ENCODE peak calls at places on chromosomes 12 and 14, in nine cellular contexts. One of them, this sample, is unnamed.
A peak's percentile ranks its signal among the peaks of the same experiment; 100 is the strongest.

GRCh38 chr12:92600052-92600451 is 102.7 kb upstream of the PLEKHG7 start:
- DNase-seq in Panc1: no peak
- DNase-seq in breast epithelium: no peak
- DNase-seq in stomach: no peak
- DNase-seq in kidney: no peak
- DNase-seq in upper lobe of right lung: no peak
- DNase-seq in prostate gland: no peak
- DNase-seq in lower lobe of right lung: no peak
- DNase-seq in body of pancreas: no peak
- DNase-seq in this sample: no peak

GRCh38 chr12:74412607-74413230 is 124.9 kb upstream of the ATXN7L3B start:
- DNase-seq in Panc1: no peak
- DNase-seq in breast epithelium: no peak
- DNase-seq in stomach: no peak
- DNase-seq in kidney: no peak
- DNase-seq in upper lobe of right lung: no peak
- DNase-seq in prostate gland: no peak
- DNase-seq in lower lobe of right lung: no peak
- DNase-seq in body of pancreas: no peak
- DNase-seq in this sample: no peak

GRCh38 chr12:107760207-107760816 is 625 bp downstream of the PRDM4 start:
- DNase-seq in Panc1: no peak
- DNase-seq in breast epithelium: peak; percentile 18
- DNase-seq in stomach: no peak
- DNase-seq in kidney: peak; percentile 78
- DNase-seq in upper lobe of right lung: peak; percentile 74
- DNase-seq in prostate gland: peak; percentile 23
- DNase-seq in lower lobe of right lung: peak; percentile 58
- DNase-seq in body of pancreas: peak; percentile 16
- DNase-seq in this sample: peak; percentile 73

GRCh38 chr14:31578266-31578665 is 17.1 kb downstream of the NUBPL start:
- DNase-seq in Panc1: no peak
- DNase-seq in breast epithelium: no peak
- DNase-seq in stomach: no peak
- DNase-seq in kidney: no peak
- DNase-seq in upper lobe of right lung: no peak
- DNase-seq in prostate gland: no peak
- DNase-seq in lower lobe of right lung: no peak
- DNase-seq in body of pancreas: no peak
- DNase-seq in this sample: no peak

GRCh38 chr12:66662729-66663128 is 16.1 kb downstream of the GRIP1 start:
- DNase-seq in Panc1: no peak
- DNase-seq in breast epithelium: no peak
- DNase-seq in stomach: no peak
- DNase-seq in kidney: no peak
- DNase-seq in upper lobe of right lung: no peak
- DNase-seq in prostate gland: no peak
- DNase-seq in lower lobe of right lung: no peak
- DNase-seq in body of pancreas: no peak
- DNase-seq in this sample: no peak

GRCh38 chr12:68292157-68292940 is 38.9 kb upstream of the IL22 start:
- DNase-seq in Panc1: no peak
- DNase-seq in breast epithelium: no peak
- DNase-seq in stomach: no peak
- DNase-seq in kidney: no peak
- DNase-seq in upper lobe of right lung: no peak
- DNase-seq in prostate gland: no peak
- DNase-seq in lower lobe of right lung: no peak
- DNase-seq in body of pancreas: peak; percentile 53
- DNase-seq in this sample: no peak

GRCh38 chr12:48996794-48997718 is 2.1 kb downstream of the DDN start:
- DNase-seq in Panc1: no peak
- DNase-seq in breast epithelium: no peak
- DNase-seq in stomach: peak; percentile 81
- DNase-seq in kidney: peak; percentile 91
- DNase-seq in upper lobe of right lung: peak; percentile 89
- DNase-seq in prostate gland: peak; percentile 69
- DNase-seq in lower lobe of right lung: peak; percentile 86
- DNase-seq in body of pancreas: peak; percentile 70
- DNase-seq in this sample: peak; percentile 99

GRCh38 chr14:90522585-90523191 is 125.9 kb downstream of the CALM1 start:
- DNase-seq in Panc1: no peak
- DNase-seq in breast epithelium: peak; percentile 81
- DNase-seq in stomach: peak; percentile 67
- DNase-seq in kidney: peak; percentile 84
- DNase-seq in upper lobe of right lung: no peak
- DNase-seq in prostate gland: peak; percentile 75
- DNase-seq in lower lobe of right lung: peak; percentile 75
- DNase-seq in body of pancreas: peak; percentile 54
- DNase-seq in this sample: peak; percentile 82

GRCh38 chr14:77139540-77140342 is 1.9 kb downstream of the ZDHHC22 start:
- DNase-seq in Panc1: no peak
- DNase-seq in breast epithelium: no peak
- DNase-seq in stomach: no peak
- DNase-seq in kidney: peak; percentile 78
- DNase-seq in upper lobe of right lung: no peak
- DNase-seq in prostate gland: no peak
- DNase-seq in lower lobe of right lung: no peak
- DNase-seq in body of pancreas: no peak
- DNase-seq in this sample: peak; percentile 88

GRCh38 chr12:104456950-104457745 is 400 bp downstream of the CHST11 start:
- DNase-seq in Panc1: no peak
- DNase-seq in breast epithelium: peak; percentile 50
- DNase-seq in stomach: peak; percentile 60
- DNase-seq in kidney: peak; percentile 82
- DNase-seq in upper lobe of right lung: peak; percentile 80
- DNase-seq in prostate gland: peak; percentile 77
- DNase-seq in lower lobe of right lung: peak; percentile 63
- DNase-seq in body of pancreas: peak; percentile 65
- DNase-seq in this sample: peak; percentile 87

GRCh38 chr12:18805516-18806248 is 67.8 kb downstream of the CAPZA3 start:
- DNase-seq in Panc1: no peak
- DNase-seq in breast epithelium: no peak
- DNase-seq in stomach: no peak
- DNase-seq in kidney: no peak
- DNase-seq in upper lobe of right lung: no peak
- DNase-seq in prostate gland: no peak
- DNase-seq in lower lobe of right lung: no peak
- DNase-seq in body of pancreas: no peak
- DNase-seq in this sample: no peak

GRCh38 chr12:100675432-100675831 is 101.9 kb downstream of the GAS2L3 start:
- DNase-seq in Panc1: no peak
- DNase-seq in breast epithelium: no peak
- DNase-seq in stomach: no peak
- DNase-seq in kidney: no peak
- DNase-seq in upper lobe of right lung: no peak
- DNase-seq in prostate gland: no peak
- DNase-seq in lower lobe of right lung: no peak
- DNase-seq in body of pancreas: peak; percentile 36
- DNase-seq in this sample: no peak

GRCh38 chr14:57388072-57388471 is 2.3 kb upstream of the NAA30 start:
- DNase-seq in Panc1: no peak
- DNase-seq in breast epithelium: no peak
- DNase-seq in stomach: no peak
- DNase-seq in kidney: no peak
- DNase-seq in upper lobe of right lung: no peak
- DNase-seq in prostate gland: no peak
- DNase-seq in lower lobe of right lung: no peak
- DNase-seq in body of pancreas: no peak
- DNase-seq in this sample: no peak

GRCh38 chr14:43900173-43900655 is 606.9 kb downstream of the FSCB start:
- DNase-seq in Panc1: no peak
- DNase-seq in breast epithelium: no peak
- DNase-seq in stomach: no peak
- DNase-seq in kidney: no peak
- DNase-seq in upper lobe of right lung: no peak
- DNase-seq in prostate gland: no peak
- DNase-seq in lower lobe of right lung: no peak
- DNase-seq in body of pancreas: no peak
- DNase-seq in this sample: no peak

GRCh38 chr14:74569387-74569786 is 42.6 kb downstream of the LTBP2 start:
- DNase-seq in Panc1: no peak
- DNase-seq in breast epithelium: no peak
- DNase-seq in stomach: no peak
- DNase-seq in kidney: no peak
- DNase-seq in upper lobe of right lung: no peak
- DNase-seq in prostate gland: no peak
- DNase-seq in lower lobe of right lung: no peak
- DNase-seq in body of pancreas: no peak
- DNase-seq in this sample: no peak

GRCh38 chr12:79055926-79056674 is 191.5 kb downstream of the SYT1 start:
- DNase-seq in Panc1: no peak
- DNase-seq in breast epithelium: no peak
- DNase-seq in stomach: no peak
- DNase-seq in kidney: no peak
- DNase-seq in upper lobe of right lung: no peak
- DNase-seq in prostate gland: no peak
- DNase-seq in lower lobe of right lung: no peak
- DNase-seq in body of pancreas: no peak
- DNase-seq in this sample: peak; percentile 59

GRCh38 chr12:104454997-104455396 is 1.8 kb upstream of the CHST11 start:
- DNase-seq in Panc1: no peak
- DNase-seq in breast epithelium: no peak
- DNase-seq in stomach: no peak
- DNase-seq in kidney: no peak
- DNase-seq in upper lobe of right lung: no peak
- DNase-seq in prostate gland: no peak
- DNase-seq in lower lobe of right lung: no peak
- DNase-seq in body of pancreas: no peak
- DNase-seq in this sample: peak; percentile 93

GRCh38 chr12:26327975-26328635 is 132.7 kb downstream of the SSPN start:
- DNase-seq in Panc1: no peak
- DNase-seq in breast epithelium: no peak
- DNase-seq in stomach: no peak
- DNase-seq in kidney: no peak
- DNase-seq in upper lobe of right lung: no peak
- DNase-seq in prostate gland: no peak
- DNase-seq in lower lobe of right lung: no peak
- DNase-seq in body of pancreas: no peak
- DNase-seq in this sample: no peak

GRCh38 chr12:42173961-42174521 is 29.4 kb upstream of the GXYLT1 start:
- DNase-seq in Panc1: no peak
- DNase-seq in breast epithelium: no peak
- DNase-seq in stomach: no peak
- DNase-seq in kidney: no peak
- DNase-seq in upper lobe of right lung: no peak
- DNase-seq in prostate gland: no peak
- DNase-seq in lower lobe of right lung: no peak
- DNase-seq in body of pancreas: no peak
- DNase-seq in this sample: no peak

GRCh38 chr12:75585309-75585708 is 73.9 kb upstream of the KRR1 start:
- DNase-seq in Panc1: no peak
- DNase-seq in breast epithelium: no peak
- DNase-seq in stomach: no peak
- DNase-seq in kidney: no peak
- DNase-seq in upper lobe of right lung: no peak
- DNase-seq in prostate gland: no peak
- DNase-seq in lower lobe of right lung: no peak
- DNase-seq in body of pancreas: no peak
- DNase-seq in this sample: no peak

DNA sequence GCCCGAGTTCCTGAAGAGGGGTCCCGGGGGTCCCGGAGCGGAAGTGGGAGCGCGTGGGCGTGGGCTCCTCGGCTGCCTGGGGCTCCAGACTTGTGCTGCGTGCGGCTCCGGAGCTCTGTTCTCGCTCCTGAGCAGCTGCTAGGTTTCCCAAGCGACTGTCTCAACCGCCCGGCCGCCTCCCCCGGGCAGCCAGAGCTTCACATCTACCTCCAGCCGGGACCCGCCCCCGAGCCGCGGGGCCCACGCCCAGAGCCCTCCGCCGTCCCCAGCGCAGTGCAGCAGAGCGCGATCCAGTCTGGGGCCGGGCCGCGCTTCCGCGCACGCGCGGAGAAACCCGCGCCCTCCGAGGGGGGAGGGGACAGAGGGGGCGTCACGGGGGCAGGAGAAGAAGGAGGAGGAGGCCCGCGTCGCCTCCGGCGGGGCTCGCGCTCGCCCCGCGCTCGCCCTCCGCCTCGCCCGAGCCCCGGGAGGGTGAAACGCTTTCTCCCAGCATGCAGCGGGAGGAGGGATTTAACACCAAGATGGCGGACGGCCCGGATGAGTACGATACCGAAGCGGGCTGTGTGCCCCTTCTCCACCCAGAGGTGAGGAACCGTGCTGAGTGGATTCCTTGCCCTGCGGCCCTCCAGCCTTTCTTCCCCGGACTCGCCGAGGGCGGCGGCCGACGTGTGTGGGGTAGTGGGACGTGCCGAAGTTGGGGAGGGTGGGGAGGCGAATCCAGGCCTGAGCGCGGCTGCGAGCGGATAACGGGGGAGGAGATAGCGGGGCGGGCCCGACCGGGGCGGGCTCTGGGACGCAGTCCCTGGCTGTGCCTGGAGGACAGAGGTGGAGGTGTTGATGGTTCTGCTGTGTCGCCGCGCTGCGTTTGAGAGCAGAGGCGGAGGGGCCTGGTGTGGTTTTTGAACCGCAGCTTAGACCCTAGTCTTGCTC is at the start of gene ZDHHC17:
- DNase-seq in Panc1: peak; percentile 54
- DNase-seq in breast epithelium: peak; percentile 85
- DNase-seq in stomach: peak; percentile 92
- DNase-seq in kidney: peak; percentile 97
- DNase-seq in upper lobe of right lung: peak; percentile 97
- DNase-seq in prostate gland: peak; percentile 89
- DNase-seq in lower lobe of right lung: peak; percentile 94
- DNase-seq in body of pancreas: peak; percentile 95
- DNase-seq in this sample: peak; percentile 97
- H3K4me1 ChIP-seq in Panc1: peaks cover 5% of the 10 kb centered on the region
- H3K4me1 ChIP-seq in breast epithelium: no peaks in the 10 kb centered on the region
- H3K4me1 ChIP-seq in stomach: peaks cover 14% of the 10 kb centered on the region
- H3K4me1 ChIP-seq in kidney: peaks cover 11% of the 10 kb centered on the region
- H3K4me1 ChIP-seq in upper lobe of right lung: peaks cover 36% of the 10 kb centered on the region
- H3K4me1 ChIP-seq in prostate gland: no peaks in the 10 kb centered on the region
- H3K4me1 ChIP-seq in lower lobe of right lung: peaks cover 30% of the 10 kb centered on the region
- H3K4me1 ChIP-seq in body of pancreas: peaks cover 36% of the 10 kb centered on the region
- H3K4me1 ChIP-seq in this sample: peaks cover 15% of the 10 kb centered on the region

GRCh38 chr14:36356862-36357261 is 36.4 kb upstream of the MBIP start:
- DNase-seq in Panc1: no peak
- DNase-seq in breast epithelium: no peak
- DNase-seq in stomach: no peak
- DNase-seq in kidney: no peak
- DNase-seq in upper lobe of right lung: no peak
- DNase-seq in prostate gland: no peak
- DNase-seq in lower lobe of right lung: no peak
- DNase-seq in body of pancreas: no peak
- DNase-seq in this sample: no peak
- H3K4me3 ChIP-seq in Panc1: no peak overlapping the region
- H3K4me3 ChIP-seq in breast epithelium: no peak overlapping the region
- H3K4me3 ChIP-seq in stomach: no peak overlapping the region
- H3K4me3 ChIP-seq in kidney: no peak overlapping the region
- H3K4me3 ChIP-seq in upper lobe of right lung: no peak overlapping the region
- H3K4me3 ChIP-seq in prostate gland: no peak overlapping the region
- H3K4me3 ChIP-seq in lower lobe of right lung: no peak overlapping the region
- H3K4me3 ChIP-seq in body of pancreas: no peak overlapping the region
- H3K4me3 ChIP-seq in this sample: no peak overlapping the region

GRCh38 chr12:53187145-53187899 is 6.6 kb upstream of the CSAD start:
- DNase-seq in Panc1: no peak
- DNase-seq in breast epithelium: no peak
- DNase-seq in stomach: no peak
- DNase-seq in kidney: no peak
- DNase-seq in upper lobe of right lung: no peak
- DNase-seq in prostate gland: no peak
- DNase-seq in lower lobe of right lung: no peak
- DNase-seq in body of pancreas: no peak
- DNase-seq in this sample: no peak
- H3K4me1 ChIP-seq in Panc1: peaks cover 10% of the 10 kb centered on the region
- H3K4me1 ChIP-seq in breast epithelium: peaks cover 9% of the 10 kb centered on the region
- H3K4me1 ChIP-seq in stomach: peaks cover 20% of the 10 kb centered on the region
- H3K4me1 ChIP-seq in kidney: peaks cover 16% of the 10 kb centered on the region
- H3K4me1 ChIP-seq in upper lobe of right lung: peaks cover 26% of the 10 kb centered on the region
- H3K4me1 ChIP-seq in prostate gland: peaks cover 2% of the 10 kb centered on the region
- H3K4me1 ChIP-seq in lower lobe of right lung: peaks cover 25% of the 10 kb centered on the region
- H3K4me1 ChIP-seq in body of pancreas: peaks cover 23% of the 10 kb centered on the region
- H3K4me1 ChIP-seq in this sample: peaks cover 21% of the 10 kb centered on the region

GRCh38 chr12:122895757-122896636 is at the start of gene VPS37B:
- DNase-seq in Panc1: no peak
- DNase-seq in breast epithelium: peak; percentile 82
- DNase-seq in stomach: peak; percentile 87
- DNase-seq in kidney: peak; percentile 94
- DNase-seq in upper lobe of right lung: peak; percentile 93
- DNase-seq in prostate gland: peak; percentile 64
- DNase-seq in lower lobe of right lung: peak; percentile 89
- DNase-seq in body of pancreas: peak; percentile 85
- DNase-seq in this sample: peak; percentile 93
- H3K4me3 ChIP-seq in Panc1: peak within 1 kb of the TSS; percentile 78
- H3K4me3 ChIP-seq in breast epithelium: peak within 1 kb of the TSS; percentile 92
- H3K4me3 ChIP-seq in stomach: peak within 1 kb of the TSS; percentile 62
- H3K4me3 ChIP-seq in kidney: peak within 1 kb of the TSS; percentile 84
- H3K4me3 ChIP-seq in upper lobe of right lung: peak within 1 kb of the TSS; percentile 75
- H3K4me3 ChIP-seq in prostate gland: peak within 1 kb of the TSS; percentile 89
- H3K4me3 ChIP-seq in lower lobe of right lung: peak within 1 kb of the TSS; percentile 74
- H3K4me3 ChIP-seq in body of pancreas: peak within 1 kb of the TSS; percentile 14
- H3K4me3 ChIP-seq in this sample: peak within 1 kb of the TSS; percentile 85